ENCODE peak calls at places on chromosome 1, in six cellular contexts. L, B, N, C, J and U are unnamed samples. For H3K79me2, the result is how much of the 10 kb centered on the place peaks cover.

GRCh38 chr1:29503441-29503840 is 267.1 kb downstream of the PTPRU start:
- DNase-seq in L (no peak), B (no peak), N (no peak), C (no peak), J (no peak), U (no peak)

GRCh38 chr1:13646533-13646932 is 53.5 kb upstream of the PRDM2 start:
- DNase-seq in L (no peak), B (no peak), N (no peak), C (peak), J (no peak), U (no peak)

GRCh38 chr1:119674835-119675289 is 26.8 kb upstream of the ZNF697 start:
- DNase-seq in L (no peak), B (peak), N (peak), C (peak), J (peak), U (peak)

GRCh38 chr1:186530104-186530503 is 69.2 kb upstream of the PDC start:
- DNase-seq in L (no peak), B (no peak), N (no peak), C (no peak), J (no peak), U (no peak)

GRCh38 chr1:14576155-14576554 is 22.3 kb upstream of the KAZN start:
- DNase-seq in L (no peak), B (no peak), N (no peak), C (no peak), J (no peak), U (no peak)

GRCh38 chr1:66598670-66599069 is 64.7 kb downstream of the SGIP1 start:
- DNase-seq in L (no peak), B (peak), N (no peak), C (peak), J (no peak), U (no peak)

GRCh38 chr1:163171826-163172225 is 30.9 kb downstream of the RGS5 start:
- DNase-seq in L (no peak), B (no peak), N (no peak), C (no peak), J (no peak), U (no peak)

GRCh38 chr1:29946057-29946456 is 709.7 kb downstream of the PTPRU start:
- DNase-seq in L (no peak), B (no peak), N (no peak), C (no peak), J (no peak), U (no peak)

GRCh38 chr1:198679535-198680173 is 40.8 kb downstream of the PTPRC start:
- DNase-seq in L (no peak), B (no peak), N (no peak), C (no peak), J (no peak), U (no peak)

GRCh38 chr1:156464335-156464734 is 36.2 kb downstream of the MEF2D start:
- DNase-seq in L (no peak), B (no peak), N (no peak), C (no peak), J (no peak), U (no peak)

GRCh38 chr1:51535006-51535592 is 16.0 kb upstream of the EPS15 start:
- DNase-seq in L (peak), B (peak), N (peak), C (peak), J (no peak), U (no peak)

GRCh38 chr1:15279576-15280230 is 32.7 kb downstream of the FHAD1 start:
- DNase-seq in L (no peak), B (no peak), N (peak), C (no peak), J (peak), U (no peak)

GRCh38 chr1:235823684-235824083 is 43.0 kb downstream of the LYST start:
- DNase-seq in L (no peak), B (no peak), N (no peak), C (no peak), J (no peak), U (no peak)

GRCh38 chr1:39130297-39130696 is 74.2 kb upstream of the MACF1 start:
- DNase-seq in L (no peak), B (peak), N (no peak), C (peak), J (no peak), U (no peak)

GRCh38 chr1:156663178-156663577 is 14.0 kb downstream of the NES start:
- DNase-seq in L (peak), B (no peak), N (no peak), C (no peak), J (peak), U (no peak)

GRCh38 chr1:66444438-66445265 is 89.3 kb upstream of the SGIP1 start:
- DNase-seq in L (no peak), B (no peak), N (peak), C (no peak), J (no peak), U (no peak)

GRCh38 chr1:163083690-163084089 is 14.5 kb downstream of the RGS4 start:
- DNase-seq in L (no peak), B (peak), N (no peak), C (peak), J (no peak), U (no peak)

GRCh38 chr1:244970236-244970652 is 105.9 kb upstream of the HNRNPU start:
- DNase-seq in L (peak), B (peak), N (peak), C (peak), J (peak), U (no peak)

GRCh38 chr1:17946434-17946833 is 161.2 kb upstream of the IGSF21 start:
- DNase-seq in L (no peak), B (no peak), N (no peak), C (no peak), J (no peak), U (no peak)

GRCh38 chr1:49102752-49103151 is 326.1 kb upstream of the BEND5 start:
- DNase-seq in L (no peak), B (peak), N (no peak), C (peak), J (no peak), U (peak)

GRCh38 chr1:62325696-62326095 is 6.5 kb upstream of the KANK4 start:
- DNase-seq in L (no peak), B (peak), N (no peak), C (peak), J (no peak), U (peak)

GRCh38 chr1:25654109-25654660 is 37.6 kb downstream of the MAN1C1 start:
- DNase-seq in L (no peak), B (no peak), N (no peak), C (no peak), J (no peak), U (no peak)

GRCh38 chr1:11768821-11769220 is 6.8 kb downstream of the C1orf167 start:
- DNase-seq in L (no peak), B (no peak), N (peak), C (no peak), J (no peak), U (no peak)

GRCh38 chr1:69246721-69247120 is 321.0 kb upstream of the LRRC7 start:
- DNase-seq in L (no peak), B (no peak), N (no peak), C (no peak), J (no peak), U (no peak)

GRCh38 chr1:66951513-66951912 is 26.7 kb downstream of the MIER1 start:
- DNase-seq in L (no peak), B (no peak), N (no peak), C (no peak), J (no peak), U (no peak)

GRCh38 chr1:232722626-232723025 is 82.6 kb upstream of the MAP10 start:
- DNase-seq in L (no peak), B (peak), N (no peak), C (no peak), J (no peak), U (no peak)

GRCh38 chr1:228358764-228359612 is 47.6 kb downstream of the TRIM11 start:
- DNase-seq in L (no peak), B (no peak), N (peak), C (no peak), J (no peak), U (no peak)

GRCh38 chr1:29541641-29542040 is 305.3 kb downstream of the PTPRU start:
- DNase-seq in L (no peak), B (no peak), N (no peak), C (no peak), J (no peak), U (no peak)

GRCh38 chr1:36838866-36839265 is 195.4 kb downstream of the GRIK3 start:
- DNase-seq in L (no peak), B (no peak), N (no peak), C (no peak), J (no peak), U (no peak)

GRCh38 chr1:38817958-38818705 is 41.4 kb downstream of the RRAGC start:
- DNase-seq in L (no peak), B (no peak), N (peak), C (no peak), J (peak), U (no peak)

GRCh38 chr1:2374260-2375155 is 16.8 kb downstream of the MORN1 start:
- DNase-seq in L (no peak), B (no peak), N (no peak), C (no peak), J (no peak), U (no peak)

DNA sequence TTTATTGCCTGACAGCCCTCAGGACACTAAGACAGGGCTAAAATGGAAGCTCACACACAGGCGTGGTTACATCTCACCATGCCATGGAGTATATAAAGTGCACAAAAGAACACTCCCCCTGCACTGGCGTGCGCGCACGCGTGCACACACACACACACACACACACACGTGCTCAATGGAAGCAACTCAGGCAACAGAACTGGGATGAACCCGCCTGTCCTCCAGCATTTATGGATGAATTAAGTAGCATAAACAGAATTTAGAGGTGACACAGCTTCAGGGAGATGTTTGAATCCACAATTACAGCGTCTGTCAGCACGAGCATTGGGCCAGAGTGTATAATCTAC is 146.5 kb upstream of the COA6 start:
- DNase-seq in L (no peak), B (no peak), N (no peak), C (no peak), J (no peak), U (no peak)
- H3K27ac ChIP-seq in L (no peak), B (no peak), N (no peak), C (no peak), J (no peak), U (no peak)

DNA sequence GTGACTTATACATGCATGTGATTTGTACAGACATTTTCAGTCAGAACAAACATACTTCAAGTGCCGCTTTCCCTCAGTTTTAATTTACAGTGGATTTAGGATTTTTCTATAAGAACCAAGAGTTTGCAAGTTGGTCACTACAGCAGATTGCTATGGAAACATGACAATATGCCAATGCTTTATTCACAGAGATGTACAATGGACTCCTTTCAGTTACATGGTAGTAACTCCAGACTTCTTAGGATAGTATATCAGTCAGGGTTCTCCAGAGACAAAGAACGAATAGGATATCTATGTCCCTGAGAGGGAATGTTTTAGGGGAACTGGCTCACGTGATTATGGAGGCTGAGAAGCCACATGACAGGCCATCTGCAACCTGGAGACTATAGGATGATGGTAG is 27.4 kb downstream of the IFI44 start:
- DNase-seq in L (no peak), B (no peak), N (no peak), C (no peak), J (no peak), U (no peak)
- H3K79me2 ChIP-seq in L (under half), B (under half), N (under half), C (under half), J (under half), U (under half)

GRCh38 chr1:6043561-6043960 is 2.1 kb upstream of the KCNAB2 start:
- DNase-seq in L (no peak), B (no peak), N (no peak), C (no peak), J (no peak), U (no peak)

GRCh38 chr1:6040859-6041415 is 4.8 kb upstream of the KCNAB2 start:
- DNase-seq in L (no peak), B (no peak), N (no peak), C (no peak), J (no peak), U (no peak)

GRCh38 chr1:6040444-6040843 is 5.2 kb upstream of the KCNAB2 start:
- DNase-seq in L (no peak), B (no peak), N (no peak), C (no peak), J (no peak), U (no peak)

GRCh38 chr1:6039031-6039430 is 6.7 kb upstream of the KCNAB2 start:
- DNase-seq in L (no peak), B (no peak), N (no peak), C (no peak), J (no peak), U (no peak)

DNA sequence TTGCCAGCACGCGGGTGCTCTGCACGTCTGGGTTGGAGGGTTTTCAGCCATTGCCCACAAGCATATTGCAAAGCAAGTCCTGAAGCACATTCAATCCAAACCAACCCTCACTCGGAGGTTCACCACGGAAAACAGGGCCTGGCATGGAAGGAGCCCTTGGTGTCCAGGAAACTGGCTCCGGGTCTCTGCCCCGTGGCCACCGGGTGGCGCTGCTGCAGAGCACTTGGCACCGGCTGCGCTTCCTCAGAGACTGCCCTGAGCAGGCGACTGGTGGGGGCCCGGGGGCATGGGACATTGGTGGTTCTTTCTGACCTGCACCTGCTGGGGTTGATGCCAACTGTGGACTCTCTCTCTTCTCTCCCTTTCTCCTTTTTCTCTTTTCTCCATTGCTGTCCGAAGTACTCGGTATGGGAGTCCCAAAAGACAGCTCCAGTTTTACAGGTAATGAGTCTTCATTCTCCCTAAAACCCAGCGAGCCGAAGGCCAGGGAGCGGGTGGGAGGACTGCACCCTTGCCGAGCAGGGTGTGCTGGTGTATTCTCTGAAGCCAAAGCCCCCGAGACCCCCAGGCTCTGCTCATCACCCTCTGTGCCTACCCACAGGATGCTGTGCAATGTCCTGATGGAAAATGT is 4.1 kb upstream of the KCNAB2 start:
- DNase-seq in L (no peak), B (peak), N (peak), C (peak), J (peak), U (no peak)
- TF ChIP-seq CTCF in L (peak), B (peak), N (peak), C (peak), J (peak), U (peak)

GRCh38 chr1:208198271-208198670 is 45.9 kb downstream of the PLXNA2 start:
- DNase-seq in L (no peak), B (no peak), N (no peak), C (no peak), J (no peak), U (no peak)

GRCh38 chr1:208202333-208202987 is 41.7 kb downstream of the PLXNA2 start:
- DNase-seq in L (no peak), B (peak), N (peak), C (no peak), J (no peak), U (no peak)

GRCh38 chr1:208201241-208201640 is 42.9 kb downstream of the PLXNA2 start:
- DNase-seq in L (no peak), B (peak), N (no peak), C (peak), J (no peak), U (no peak)

GRCh38 chr1:208203127-208203847 is 40.9 kb downstream of the PLXNA2 start:
- DNase-seq in L (no peak), B (peak), N (no peak), C (peak), J (no peak), U (no peak)

DNA sequence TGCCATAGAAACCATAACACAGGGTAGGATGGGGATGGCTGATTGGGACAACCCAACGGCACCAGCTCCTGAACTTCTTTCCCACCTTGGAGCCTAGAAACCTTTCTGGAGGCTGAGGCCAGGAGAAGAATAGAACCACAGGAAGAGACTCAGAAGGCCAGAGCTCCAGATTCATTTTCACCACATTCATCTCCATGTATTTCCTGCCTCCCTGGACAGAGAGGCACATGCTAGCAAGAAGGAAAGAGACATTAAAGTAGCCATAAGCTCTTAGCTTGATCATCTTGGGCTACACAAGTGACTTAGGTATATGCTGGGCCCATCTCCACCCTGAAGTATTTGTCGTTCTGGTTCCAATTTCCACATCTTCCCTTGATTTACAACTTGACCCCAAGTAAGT is 44.1 kb downstream of the PLXNA2 start:
- DNase-seq in L (no peak), B (no peak), N (no peak), C (no peak), J (no peak), U (no peak)
- H3K27ac ChIP-seq in L (no peak), B (no peak), N (no peak), C (no peak), J (no peak), U (no peak)

GRCh38 chr1:243713470-243714186 is 136.4 kb downstream of the AKT3 start:
- DNase-seq in L (no peak), B (no peak), N (no peak), C (no peak), J (no peak), U (no peak)
- H3K79me2 ChIP-seq in L (under half), B (under half), N (under half), C (under half), J (under half), U (under half)

GRCh38 chr1:154404984-154405761 is at the start of gene IL6R:
- DNase-seq in L (peak), B (peak), N (peak), C (peak), J (peak), U (no peak)
- TF ChIP-seq CTCF in L (peak), B (peak), N (peak), C (peak), J (peak), U (no peak)

GRCh38 chr1:178491721-178492120 is 5.0 kb downstream of the CLEC20A start:
- DNase-seq in L (no peak), B (no peak), N (no peak), C (no peak), J (no peak), U (no peak)
- H3K27ac ChIP-seq in L (no peak), B (no peak), N (no peak), C (no peak), J (no peak), U (no peak)